ENCODE peak calls at places on chromosome 11, in nine cellular contexts. B is stomach, Y is testis, Q is body of pancreas, A is prostate gland, G is ovary, U is right lobe of liver, W is transverse colon, V is GM12891. D is an unnamed sample.

GRCh38 chr11:18171377-18172000 is 1.1 kb upstream of the MRGPRX4 start:
- DNase-seq in V (no peak), B (no peak), Q (no peak), Y (peak), U (peak), G (no peak), A (no peak), W (no peak), D (peak)

GRCh38 chr11:11583801-11584445 is 37.9 kb downstream of the GALNT18 start:
- DNase-seq in G (no peak), B (no peak), Q (no peak), Y (no peak), A (no peak), W (no peak), V (no peak), U (no peak), D (no peak)

GRCh38 chr11:80519591-80520258 is 1078.9 kb upstream of the TENM4 start:
- DNase-seq in W (no peak), G (no peak), V (no peak), U (no peak), A (no peak), Y (no peak), Q (no peak), B (no peak), D (no peak)

GRCh38 chr11:127493330-127493729 is 492.8 kb upstream of the KIRREL3 start:
- DNase-seq in Y (peak), B (no peak), W (no peak), V (no peak), G (no peak), Q (no peak), U (no peak), A (no peak), D (no peak)

GRCh38 chr11:23957309-23957708 is 539.5 kb upstream of the LUZP2 start:
- DNase-seq in U (no peak), W (no peak), V (no peak), Y (no peak), A (no peak), Q (no peak), B (no peak), G (no peak), D (no peak)

GRCh38 chr11:17002543-17002942 is 11.7 kb downstream of the PLEKHA7 start:
- DNase-seq in B (no peak), Q (no peak), Y (no peak), V (no peak), W (no peak), U (no peak), A (no peak), G (no peak), D (no peak)

GRCh38 chr11:131957891-131958290 is 587.5 kb downstream of the NTM start:
- DNase-seq in W (no peak), B (no peak), V (no peak), Y (no peak), A (no peak), Q (no peak), U (no peak), G (no peak), D (no peak)

GRCh38 chr11:119380160-119380815 is 1.2 kb downstream of the USP2 start:
- DNase-seq in A (no peak), W (no peak), U (no peak), V (no peak), Q (no peak), Y (no peak), B (no peak), G (no peak), D (no peak)

GRCh38 chr11:114764563-114764962 is 86.2 kb downstream of the NXPE2 start:
- DNase-seq in W (no peak), U (no peak), V (no peak), G (no peak), Y (no peak), A (no peak), Q (no peak), B (no peak), D (no peak)

GRCh38 chr11:16881766-16882165 is 132.4 kb downstream of the PLEKHA7 start:
- DNase-seq in W (no peak), U (no peak), Y (no peak), G (no peak), A (no peak), Q (no peak), V (no peak), B (no peak), D (no peak)

GRCh38 chr11:3107608-3108182 is 50.5 kb upstream of the CARS1 start:
- DNase-seq in Q (peak), U (no peak), W (no peak), G (no peak), B (peak), V (no peak), A (no peak), Y (no peak), D (no peak)

DNA sequence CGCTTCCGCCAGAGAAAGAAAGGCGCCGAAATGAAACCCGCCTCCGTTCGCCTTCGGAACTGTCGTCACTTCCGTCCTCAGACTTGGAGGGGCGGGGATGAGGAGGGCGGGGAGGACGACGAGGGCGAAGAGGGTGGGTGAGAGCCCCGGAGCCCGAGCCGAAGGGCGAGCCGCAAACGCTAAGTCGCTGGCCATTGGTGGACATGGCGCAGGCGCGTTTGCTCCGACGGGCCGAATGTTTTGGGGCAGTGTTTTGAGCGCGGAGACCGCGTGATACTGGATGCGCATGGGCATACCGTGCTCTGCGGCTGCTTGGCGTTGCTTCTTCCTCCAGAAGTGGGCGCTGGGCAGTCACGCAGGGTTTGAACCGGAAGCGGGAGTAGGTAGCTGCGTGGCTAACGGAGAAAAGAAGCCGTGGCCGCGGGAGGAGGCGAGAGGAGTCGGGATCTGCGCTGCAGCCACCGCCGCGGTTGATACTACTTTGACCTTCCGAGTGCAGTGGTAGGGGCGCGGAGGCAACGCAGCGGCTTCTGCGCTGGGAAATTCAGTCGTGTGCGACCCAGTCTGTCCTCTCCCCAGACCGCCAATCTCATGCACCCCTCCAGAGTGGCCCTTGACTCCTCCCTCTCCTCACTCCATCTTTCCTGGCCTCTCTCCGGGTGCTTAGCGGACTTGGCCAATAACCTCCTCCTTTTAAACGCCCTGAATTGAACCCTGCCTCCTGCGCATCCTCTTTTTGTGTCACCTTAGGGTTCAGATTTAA is at the start of gene ATM:
- DNase-seq in Q (peak), G (peak), W (peak), U (peak), V (peak), A (peak), Y (peak), B (peak), D (peak)
- TF ChIP-seq POLR2A in Q (peak), G (peak), W (peak), U (peak), V (peak), A (peak), Y (peak), B (no peak), D (peak)

DNA sequence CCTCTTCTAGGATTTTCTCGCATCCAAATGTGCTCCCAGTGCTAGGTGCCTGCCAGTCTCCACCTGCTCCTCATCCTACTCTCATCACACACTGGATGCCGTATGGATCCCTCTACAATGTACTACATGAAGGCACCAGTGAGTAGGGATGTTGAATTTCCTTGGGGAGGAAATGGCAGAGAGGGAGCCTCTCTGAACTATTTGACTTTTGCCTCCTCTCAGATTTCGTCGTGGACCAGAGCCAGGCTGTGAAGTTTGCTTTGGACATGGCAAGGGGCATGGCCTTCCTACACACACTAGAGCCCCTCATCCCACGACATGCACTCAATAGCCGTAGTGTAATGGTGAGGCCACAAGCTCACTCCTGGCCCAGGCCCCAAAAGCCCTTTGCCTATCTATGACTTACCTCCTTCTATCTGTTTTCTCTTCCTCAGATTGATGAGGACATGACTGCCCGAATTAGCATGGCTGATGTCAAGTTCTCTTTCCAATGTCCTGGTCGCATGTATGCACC is 2.5 kb downstream of the TAF10 start:
- DNase-seq in U (no peak), A (no peak), Q (no peak), V (no peak), G (peak), B (no peak), W (no peak), Y (peak), D (no peak)
- TF ChIP-seq POLR2A in U (no peak), A (no peak), Q (no peak), V (no peak), G (no peak), B (no peak), W (no peak), Y (no peak), D (peak)

DNA sequence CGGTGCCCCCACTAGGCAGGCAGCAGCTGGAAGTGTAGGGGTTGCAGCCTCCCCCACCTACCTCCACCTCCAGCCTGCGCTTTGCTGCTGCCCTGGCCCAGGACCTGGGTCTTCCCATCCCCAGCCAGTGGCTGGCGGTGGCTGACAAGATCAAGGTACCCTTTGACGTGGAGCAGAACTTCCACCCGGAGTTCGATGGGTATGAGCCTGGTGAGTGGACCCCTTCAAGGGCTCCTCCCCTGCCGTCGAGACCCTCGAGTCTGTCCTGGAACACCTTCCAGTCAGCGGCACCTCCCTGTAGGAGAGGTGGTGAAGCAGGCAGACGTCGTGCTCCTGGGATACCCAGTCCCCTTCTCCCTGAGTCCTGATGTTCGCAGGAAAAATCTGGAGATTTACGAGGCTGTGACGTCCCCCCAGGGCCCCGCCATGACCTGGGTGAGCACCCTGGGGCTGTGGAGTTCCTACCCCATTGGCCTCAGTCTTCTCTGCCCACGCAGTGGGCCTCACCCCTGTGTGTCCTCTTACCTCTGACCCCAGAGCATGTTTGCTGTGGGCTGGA is 4.4 kb downstream of the PGGHG start:
- DNase-seq in W (no peak), B (no peak), V (no peak), Q (peak), U (peak), A (no peak), Y (no peak), G (peak), D (no peak)
- TF ChIP-seq POLR2A in W (no peak), B (no peak), V (no peak), Q (no peak), U (no peak), A (no peak), Y (no peak), G (no peak), D (no peak)

GRCh38 chr11:32092581-32093170 is 1.8 kb downstream of the RCN1 start:
- DNase-seq in A (no peak), W (no peak), B (no peak), Y (no peak), U (no peak), Q (no peak), G (no peak), V (no peak), D (no peak)

GRCh38 chr11:32087602-32088001 is 3.3 kb upstream of the RCN1 start:
- DNase-seq in Y (no peak), Q (no peak), B (no peak), V (no peak), U (no peak), W (no peak), A (no peak), G (no peak), D (peak)

GRCh38 chr11:32094931-32095330 is 4.1 kb downstream of the RCN1 start:
- DNase-seq in Y (no peak), G (no peak), Q (no peak), W (no peak), U (peak), V (no peak), A (no peak), B (no peak), D (no peak)

GRCh38 chr11:32088117-32088941 is 2.5 kb upstream of the RCN1 start:
- DNase-seq in A (peak), U (peak), V (no peak), Q (peak), B (peak), W (no peak), G (peak), Y (peak), D (peak)

DNA sequence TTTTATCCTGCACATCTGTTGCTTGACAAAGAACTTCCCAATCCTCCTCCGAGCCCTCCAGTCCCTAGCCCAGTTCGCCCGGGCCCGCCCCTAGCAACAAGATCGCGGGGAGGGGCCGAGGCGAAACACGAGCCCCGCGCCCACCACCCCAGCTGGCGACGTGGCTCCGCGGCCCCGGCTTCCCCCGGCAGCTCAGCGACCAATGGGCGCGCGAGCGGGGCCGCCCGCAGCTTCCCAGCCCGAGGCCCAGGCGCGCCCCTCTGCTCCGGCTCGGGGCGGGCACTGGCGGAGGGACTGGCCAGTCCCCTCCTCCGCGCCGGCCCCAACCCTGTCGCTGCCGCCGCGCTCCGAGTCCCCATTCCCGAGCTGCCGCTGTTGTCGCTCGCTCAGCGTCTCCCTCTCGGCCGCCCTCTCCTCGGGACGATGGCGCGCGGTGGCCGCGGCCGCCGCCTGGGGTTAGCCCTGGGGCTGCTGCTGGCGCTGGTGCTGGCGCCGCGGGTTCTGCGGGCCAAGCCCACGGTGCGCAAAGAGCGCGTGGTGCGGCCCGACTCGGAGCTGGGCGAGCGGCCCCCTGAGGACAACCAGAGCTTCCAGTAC is at the start of gene RCN1:
- DNase-seq in A (peak), W (peak), B (peak), U (peak), G (peak), Y (peak), Q (peak), V (peak), D (peak)
- TF ChIP-seq POLR2A in A (peak), W (peak), B (no peak), U (peak), G (no peak), Y (no peak), Q (peak), V (no peak), D (peak)

DNA sequence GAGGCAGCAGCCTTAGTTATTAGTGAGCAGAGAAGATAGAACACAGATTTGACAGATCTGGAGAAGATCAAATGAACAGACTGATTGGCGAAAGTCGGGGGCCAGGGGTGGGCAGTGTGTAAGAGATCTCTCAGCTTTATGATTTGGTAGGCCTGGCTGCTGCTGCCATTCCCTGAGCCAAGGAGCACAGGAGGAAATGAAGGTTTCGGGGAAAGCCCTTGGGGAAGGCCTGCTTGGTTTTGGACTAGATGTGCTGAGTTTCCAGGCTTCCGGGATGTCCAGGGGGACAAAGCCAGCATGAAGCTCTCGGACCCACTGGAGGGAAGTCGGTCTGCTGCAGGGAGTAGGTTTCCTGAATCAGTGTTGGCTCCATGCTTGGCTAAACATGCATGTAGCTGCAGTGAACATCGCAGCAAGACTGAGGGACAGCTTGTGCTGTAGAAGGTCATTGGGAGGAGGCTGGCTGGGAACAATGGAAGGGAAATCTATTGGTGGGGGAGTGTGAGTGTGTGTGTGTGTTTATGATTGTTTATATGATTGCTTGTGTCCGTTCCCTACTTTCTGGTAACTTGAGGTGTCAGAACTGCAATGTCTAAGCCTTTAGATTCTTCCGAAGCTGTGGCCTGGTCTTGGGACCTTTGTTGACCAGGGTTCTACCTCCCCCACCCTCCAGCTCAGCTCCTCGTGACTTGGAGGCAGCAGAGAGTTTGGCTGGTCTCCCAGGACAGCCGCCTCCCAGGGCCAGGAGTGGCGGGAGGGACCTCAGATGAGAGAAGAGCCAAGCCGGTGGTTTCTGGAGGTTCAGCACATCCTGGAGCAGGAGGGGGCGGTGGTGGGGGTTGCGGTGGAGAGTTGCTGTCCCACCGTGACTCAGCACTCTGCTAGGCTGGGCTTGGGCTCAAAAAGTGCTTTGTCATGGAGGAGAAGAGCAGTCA is 4.0 kb upstream of the FTH1 start:
- DNase-seq in B (peak), U (peak), Y (peak), V (peak), W (peak), A (peak), Q (peak), G (peak), D (peak)
- TF ChIP-seq POLR2A in B (no peak), U (peak), Y (no peak), V (peak), W (peak), A (no peak), Q (peak), G (peak), D (no peak)

GRCh38 chr11:28899706-28900105 is 791.5 kb downstream of the METTL15 start:
- DNase-seq in A (no peak), U (no peak), V (no peak), Y (no peak), Q (no peak), G (no peak), W (no peak), B (no peak), D (no peak)
- TF ChIP-seq POLR2A in A (no peak), U (no peak), V (no peak), Y (no peak), Q (no peak), G (no peak), W (no peak), B (no peak), D (no peak)

DNA sequence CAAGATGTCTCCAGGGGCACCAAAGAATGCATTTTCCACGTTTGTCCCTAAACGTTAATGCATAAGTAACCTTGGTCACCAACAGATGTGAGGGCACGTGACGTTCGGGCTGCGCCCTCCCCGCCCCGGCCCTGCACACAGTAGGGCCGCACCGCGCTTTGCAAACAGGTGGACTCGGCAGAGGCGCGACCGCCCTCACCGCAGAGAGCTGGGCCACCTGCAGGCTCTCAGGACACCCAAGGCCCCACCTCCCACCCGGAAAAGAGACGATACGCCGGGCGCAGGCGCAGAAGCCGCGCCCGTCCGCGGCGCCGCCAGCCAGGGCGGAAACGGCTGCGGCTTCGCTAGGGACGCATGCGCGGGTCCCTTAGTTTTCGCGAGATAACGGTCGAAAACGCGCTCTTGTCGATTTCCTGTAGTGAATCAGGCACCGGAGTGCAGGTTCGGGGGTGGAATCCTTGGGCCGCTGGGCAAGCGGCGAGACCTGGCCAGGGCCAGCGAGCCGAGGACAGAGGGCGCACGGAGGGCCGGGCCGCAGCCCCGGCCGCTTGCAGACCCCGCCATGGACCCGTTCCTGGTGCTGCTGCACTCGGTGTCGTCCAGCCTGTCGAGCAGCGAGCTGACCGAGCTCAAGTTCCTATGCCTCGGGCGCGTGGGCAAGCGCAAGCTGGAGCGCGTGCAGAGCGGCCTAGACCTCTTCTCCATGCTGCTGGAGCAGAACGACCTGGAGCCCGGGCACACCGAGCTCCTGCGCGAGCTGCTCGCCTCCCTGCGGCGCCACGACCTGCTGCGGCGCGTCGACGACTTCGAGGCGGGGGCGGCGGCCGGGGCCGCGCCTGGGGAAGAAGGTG is at the start of gene FADD:
- DNase-seq in V (peak), G (peak), Y (peak), B (peak), A (peak), Q (peak), W (peak), U (peak), D (peak)
- TF ChIP-seq POLR2A in V (peak), G (no peak), Y (no peak), B (no peak), A (peak), Q (peak), W (peak), U (peak), D (peak)